ENCODE peak calls at places on chromosome 7, in nine cellular contexts. Z is stimulated activated CD8-positive, alpha-beta memory T cell treated with anti-CD3 and anti-CD28 coated beads, Interleukin-7, amount 100 ng/mL, for 1 hour; K is GM12865; U is T-helper 22 cell; T is A172; H is smooth muscle cell of the brain vasculature; A is left ventricle myocardium superior; N is SW 1271; M is WTC11. X is an unnamed sample.

GRCh38 chr7:15839415-15840100 is 153.1 kb upstream of the MEOX2 start:
- DNase-seq in Z (no peak), K (no peak), U (no peak), T (peak), H (peak), A (peak), N (no peak), M (peak), X (peak)

GRCh38 chr7:96184783-96185182 is 137.1 kb downstream of the SLC25A13 start:
- DNase-seq in Z (no peak), K (no peak), U (no peak), T (no peak), H (no peak), A (no peak), N (no peak), M (no peak), X (peak)

GRCh38 chr7:74560081-74560719 is 97.3 kb upstream of the GTF2I start:
- DNase-seq in Z (no peak), K (no peak), U (no peak), T (no peak), H (no peak), A (no peak), N (no peak), M (no peak), X (no peak)

GRCh38 chr7:39560398-39560797 is 5.8 kb upstream of the YAE1 start:
- DNase-seq in Z (no peak), K (no peak), U (no peak), T (no peak), H (no peak), A (no peak), N (no peak), M (no peak), X (no peak)

GRCh38 chr7:85074992-85075391 is 111.9 kb downstream of the SEMA3D start:
- DNase-seq in Z (no peak), K (no peak), U (no peak), T (no peak), H (no peak), A (no peak), N (no peak), M (no peak), X (no peak)

GRCh38 chr7:123397746-123398145 is 136.6 kb downstream of the IQUB start:
- DNase-seq in Z (no peak), K (no peak), U (no peak), T (no peak), H (no peak), A (no peak), N (no peak), M (no peak), X (no peak)

GRCh38 chr7:36305648-36306047 is 84.0 kb upstream of the ANLN start:
- DNase-seq in Z (no peak), K (no peak), U (no peak), T (no peak), H (no peak), A (no peak), N (no peak), M (no peak), X (no peak)

GRCh38 chr7:35463176-35463575 is 209.3 kb upstream of the TBX20 start:
- DNase-seq in Z (no peak), K (peak), U (no peak), T (no peak), H (no peak), A (no peak), N (no peak), M (no peak), X (no peak)

GRCh38 chr7:45153238-45153637 is 4.4 kb upstream of the RAMP3 start:
- DNase-seq in Z (no peak), K (no peak), U (no peak), T (no peak), H (no peak), A (no peak), N (no peak), M (no peak), X (no peak)

GRCh38 chr7:27434729-27435400 is 192.3 kb downstream of the EVX1 start:
- DNase-seq in Z (no peak), K (no peak), U (no peak), T (no peak), H (no peak), A (no peak), N (no peak), M (no peak), X (no peak)

X was measured in ELF-1.